ENCODE peak calls at places on chromosomes 13 and 19, in four cellular contexts. U, J, D and M are unnamed samples. For H3K36me3, the result is how much of the 10 kb centered on the place peaks cover.

GRCh38 chr19:29837448-29837961 is 25.7 kb downstream of the CCNE1 start:
- DNase-seq in J (no peak), D (no peak), U (no peak), M (no peak)

GRCh38 chr13:24063281-24063851 is 97.2 kb upstream of the SPATA13 start:
- DNase-seq in D (peak), U (no peak), J (peak), M (no peak)

GRCh38 chr19:19236173-19236572 is 24.4 kb downstream of the NCAN start:
- DNase-seq in J (no peak), D (no peak), U (no peak), M (no peak)

GRCh38 chr13:58080806-58081205 is 449.3 kb downstream of the PCDH17 start:
- DNase-seq in J (no peak), U (no peak), D (no peak), M (no peak)

GRCh38 chr19:46913198-46913851 is 52.5 kb downstream of the ARHGAP35 start:
- DNase-seq in U (no peak), D (no peak), J (no peak), M (no peak)

GRCh38 chr19:3239367-3239766 is 14.9 kb downstream of the CELF5 start:
- DNase-seq in U (no peak), D (no peak), J (no peak), M (no peak)

GRCh38 chr13:106103779-106104178 is 431.7 kb downstream of the EFNB2 start:
- DNase-seq in D (no peak), U (no peak), J (no peak), M (no peak)

GRCh38 chr13:38590796-38591507 is 95.9 kb upstream of the FREM2 start:
- DNase-seq in J (no peak), D (no peak), U (no peak), M (no peak)

GRCh38 chr19:36006955-36007354 is 1.7 kb downstream of the SYNE4 start:
- DNase-seq in U (no peak), J (no peak), D (no peak), M (no peak)

GRCh38 chr13:24286624-24287023 is 22.8 kb upstream of the C1QTNF9 start:
- DNase-seq in J (no peak), U (no peak), D (no peak), M (no peak)

GRCh38 chr13:50594276-50594970 is 249.1 kb downstream of the DLEU7 start:
- DNase-seq in U (no peak), D (no peak), J (no peak), M (no peak)

GRCh38 chr19:17389957-17390664 is 3.9 kb downstream of the CCDC194 start:
- DNase-seq in J (no peak), D (no peak), U (no peak), M (no peak)

GRCh38 chr13:50441141-50441540 is 402.4 kb downstream of the DLEU7 start:
- DNase-seq in U (no peak), J (no peak), D (no peak), M (no peak)

GRCh38 chr19:38015216-38015615 is 108.2 kb downstream of the SIPA1L3 start:
- DNase-seq in J (no peak), D (no peak), U (no peak), M (no peak)

GRCh38 chr13:39350461-39350881 is 252.5 kb downstream of the LHFPL6 start:
- DNase-seq in U (no peak), D (peak), J (no peak), M (no peak)

GRCh38 chr13:114070098-114070799 is 62.2 kb downstream of the RASA3 start:
- DNase-seq in J (peak), D (peak), U (peak), M (peak)

GRCh38 chr19:31613683-31614219 is 264.5 kb upstream of the TSHZ3 start:
- DNase-seq in J (no peak), U (peak), D (no peak), M (no peak)

GRCh38 chr19:32201661-32202060 is 143.7 kb upstream of the ZNF507 start:
- DNase-seq in J (no peak), U (no peak), D (no peak), M (no peak)

GRCh38 chr13:30847697-30848307 is 58.3 kb upstream of the MEDAG start:
- DNase-seq in D (no peak), J (peak), U (peak), M (no peak)

GRCh38 chr13:46295531-46296464 is 84.1 kb downstream of the LRRC63 start:
- DNase-seq in D (peak), U (peak), J (no peak), M (peak)

GRCh38 chr19:47714339-47714738 is 1.1 kb downstream of the EHD2 start:
- DNase-seq in J (no peak), D (no peak), U (no peak), M (no peak)

GRCh38 chr13:76799696-76800095 is 86.5 kb downstream of the KCTD12 start:
- DNase-seq in J (no peak), D (no peak), U (no peak), M (no peak)

GRCh38 chr19:1815605-1816529 is 3.8 kb upstream of the ATP8B3 start:
- DNase-seq in U (no peak), D (no peak), J (no peak), M (no peak)

GRCh38 chr19:35119091-35119490 is 3.5 kb downstream of the FXYD3 start:
- DNase-seq in U (no peak), J (no peak), D (no peak), M (no peak)

GRCh38 chr19:35563207-35563829 is at the start of gene ATP4A:
- DNase-seq in J (no peak), D (no peak), U (no peak), M (no peak)

GRCh38 chr19:58551123-58551497 is 3.8 kb downstream of the CHMP2A start:
- DNase-seq in D (no peak), J (no peak), U (no peak), M (no peak)

GRCh38 chr19:58551577-58552471 is 3.1 kb downstream of the CHMP2A start:
- DNase-seq in J (no peak), D (no peak), U (no peak), M (no peak)

GRCh38 chr19:58549664-58550361 is 5.1 kb downstream of the CHMP2A start:
- DNase-seq in J (no peak), U (no peak), D (no peak), M (no peak)

GRCh38 chr19:58548859-58549663 is 5.2 kb downstream of the TRIM28 start:
- DNase-seq in U (no peak), D (no peak), J (no peak), M (no peak)

DNA sequence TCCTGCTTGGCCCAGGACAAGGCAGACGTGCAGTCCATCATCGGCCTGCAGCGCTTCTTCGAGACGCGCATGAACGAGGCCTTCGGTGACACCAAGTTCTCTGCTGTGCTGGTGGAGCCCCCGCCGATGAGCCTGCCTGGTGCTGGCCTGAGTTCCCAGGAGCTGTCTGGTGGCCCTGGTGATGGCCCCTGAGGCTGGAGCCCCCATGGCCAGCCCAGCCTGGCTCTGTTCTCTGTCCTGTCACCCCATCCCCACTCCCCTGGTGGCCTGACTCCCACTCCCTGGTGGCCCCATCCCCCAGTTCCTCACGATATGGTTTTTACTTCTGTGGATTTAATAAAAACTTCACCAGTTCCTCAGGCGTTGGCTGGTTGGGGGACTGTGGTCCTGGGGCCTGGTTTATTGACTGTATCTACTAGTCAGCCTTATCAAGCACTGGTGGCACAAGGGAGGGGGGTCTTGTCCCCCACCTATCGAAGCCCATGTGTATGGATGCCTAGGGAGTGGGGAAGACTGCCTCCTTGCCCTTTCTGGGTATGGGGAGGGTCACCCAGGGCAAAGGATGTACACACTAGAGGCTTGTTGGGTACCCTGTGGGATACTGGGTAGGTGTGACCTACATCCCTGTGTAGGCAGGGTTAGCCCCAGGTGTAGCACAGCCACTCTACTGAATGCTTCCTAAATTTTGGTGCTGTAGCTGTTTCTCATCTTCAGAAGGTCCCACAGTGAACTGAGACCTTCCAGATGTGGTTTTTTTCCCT is 4.4 kb downstream of the CHMP2A start:
- DNase-seq in D (no peak), U (no peak), J (no peak), M (no peak)
- TF ChIP-seq POLR2A in D (no peak), U (no peak), J (no peak), M (no peak)

GRCh38 chr19:10228393-10228792 is 2.7 kb downstream of the S1PR2 start:
- DNase-seq in D (no peak), U (no peak), J (no peak), M (no peak)
- H3K36me3 ChIP-seq in D (under half), U (under half), J (under half), M (under half)

GRCh38 chr19:44738603-44739585 is 9.6 kb upstream of the BCL3 start:
- DNase-seq in U (peak), J (no peak), D (no peak), M (no peak)

GRCh38 chr19:44740351-44740824 is 8.1 kb upstream of the BCL3 start:
- DNase-seq in J (no peak), U (no peak), D (no peak), M (no peak)

GRCh38 chr19:44738161-44738535 is 10.4 kb upstream of the BCL3 start:
- DNase-seq in U (no peak), J (no peak), D (no peak), M (no peak)

GRCh38 chr19:44735011-44735410 is 13.5 kb upstream of the BCL3 start:
- DNase-seq in J (no peak), D (no peak), U (no peak), M (no peak)

GRCh38 chr19:44737238-44738160 is 11.0 kb upstream of the BCL3 start:
- DNase-seq in D (no peak), J (no peak), U (no peak), M (no peak)
- TF ChIP-seq POLR2A in D (no peak), J (no peak), U (no peak), M (no peak)

DNA sequence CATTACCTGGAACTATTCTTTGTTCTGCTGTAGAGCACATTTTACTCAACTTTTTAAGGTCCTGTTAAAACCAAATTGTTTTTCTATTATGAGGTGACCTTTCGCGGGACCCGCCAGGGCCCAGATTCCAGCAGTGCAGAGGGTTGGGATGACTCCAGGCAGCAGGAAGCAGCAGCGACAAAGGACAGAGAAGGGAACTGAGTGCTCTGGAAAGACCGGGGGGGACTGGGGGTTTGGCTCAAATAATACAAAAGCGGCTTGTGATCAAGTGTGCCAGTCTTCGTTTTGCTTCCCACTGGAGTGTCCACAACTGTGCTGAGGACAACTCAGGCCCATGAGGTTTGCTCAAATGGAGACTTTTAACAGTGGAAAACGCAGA is 26.9 kb downstream of the ANKRD10 start:
- DNase-seq in J (no peak), U (no peak), D (no peak), M (no peak)
- H3K36me3 ChIP-seq in J (under half), U (under half), D (under half), M (under half)

DNA sequence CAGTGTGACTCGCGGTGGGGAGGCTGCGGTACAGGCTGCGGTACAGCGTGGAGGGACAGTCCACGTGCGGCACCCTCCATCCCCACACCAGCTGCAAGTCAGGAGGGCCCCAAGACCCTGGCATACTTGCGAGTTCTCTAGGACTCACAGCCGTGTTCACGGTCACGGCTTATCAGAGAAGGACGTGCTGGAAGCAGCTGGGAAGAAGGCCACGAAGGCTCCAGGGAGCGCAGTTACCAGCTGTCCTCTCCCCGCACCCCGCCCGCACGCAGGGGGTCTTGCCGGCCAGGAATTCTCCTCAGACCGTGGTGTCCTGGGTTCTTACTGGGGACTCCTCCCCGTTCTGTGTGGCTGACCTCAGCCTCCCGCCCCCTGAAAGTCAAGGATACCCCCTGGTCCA is 6.2 kb downstream of the ZNF444 start:
- DNase-seq in J (no peak), U (no peak), D (no peak), M (no peak)
- TF ChIP-seq POLR2A in J (no peak), U (no peak), D (no peak), M (no peak)

DNA sequence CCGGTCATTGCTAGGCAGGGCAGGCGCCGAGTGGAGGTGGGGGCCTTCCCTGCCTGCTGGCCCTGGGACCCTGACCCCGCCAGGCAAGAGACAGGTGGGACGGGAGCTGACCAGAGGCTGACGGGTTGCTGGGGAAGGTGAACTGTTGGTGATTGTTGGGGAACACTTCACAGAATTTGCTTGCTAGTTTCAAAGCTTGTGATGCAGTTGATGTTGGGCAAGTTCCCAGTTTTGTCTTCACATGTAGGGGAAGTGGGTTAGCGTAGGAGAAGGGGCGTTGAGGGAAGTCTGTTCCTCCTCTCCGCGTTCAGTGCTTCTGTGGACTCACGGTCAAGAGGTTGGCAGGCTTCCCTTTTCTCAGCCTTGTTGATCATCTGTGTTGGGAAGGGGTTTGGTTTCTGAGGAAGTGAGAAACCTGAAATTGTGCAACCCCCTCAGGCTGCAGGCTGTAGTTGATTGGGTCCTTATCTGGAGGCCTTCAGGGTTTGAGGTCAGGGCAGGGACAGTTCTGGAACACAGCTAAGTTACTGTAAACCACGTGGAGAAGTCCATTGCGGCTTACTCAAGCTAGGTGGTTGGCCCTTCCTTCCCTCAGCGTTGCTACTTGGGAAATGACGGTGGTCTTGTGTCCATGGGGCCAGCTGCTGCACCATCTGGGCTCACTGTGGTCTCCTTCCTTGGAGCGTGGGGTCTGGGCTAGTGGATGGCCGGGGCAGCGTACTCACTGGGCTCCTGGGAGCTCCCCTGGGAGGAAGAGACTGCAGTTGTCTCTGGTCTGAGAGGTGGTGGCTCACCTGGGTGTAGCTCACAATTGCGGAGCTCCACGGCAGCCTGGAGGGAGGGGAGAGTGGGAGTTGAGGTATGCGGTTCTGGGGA is 7.5 kb downstream of the RPS9 start:
- DNase-seq in J (peak), U (peak), D (peak), M (no peak)
- H3K36me3 ChIP-seq in J (under half), U (under half), D (under half), M (under half)

DNA sequence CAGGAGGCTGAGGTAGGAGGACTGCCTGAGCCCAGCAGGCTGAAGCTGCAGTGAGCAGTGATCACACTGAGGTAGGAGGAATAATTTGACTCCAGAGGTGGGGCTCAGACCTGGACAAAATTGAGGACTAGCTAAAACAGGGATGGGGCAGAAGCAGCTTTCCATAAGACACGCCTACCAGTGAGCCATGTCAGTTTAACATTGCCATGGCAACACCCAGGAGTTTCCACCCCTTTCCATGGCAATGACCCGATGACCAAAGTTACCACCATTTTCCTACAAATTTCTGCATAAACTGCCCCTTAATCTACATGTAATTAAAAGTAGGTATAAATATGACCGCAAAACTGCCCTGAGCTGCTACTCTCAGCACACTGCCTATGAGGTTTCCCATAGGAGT is 14.5 kb upstream of the ZNF426 start:
- DNase-seq in U (no peak), D (no peak), J (no peak), M (no peak)
- TF ChIP-seq POLR2A in U (no peak), D (no peak), J (no peak), M (no peak)

GRCh38 chr19:50020481-50020880 is 4.7 kb downstream of the VRK3 start:
- DNase-seq in U (no peak), D (no peak), J (no peak), M (no peak)

GRCh38 chr19:50016225-50016807 is 8.9 kb downstream of the VRK3 start:
- DNase-seq in U (no peak), D (no peak), J (no peak), M (no peak)
- H3K36me3 ChIP-seq in U (under half), D (under half), J (under half), M (under half)

GRCh38 chr19:49127674-49128544 is 8.6 kb downstream of the PPFIA3 start:
- DNase-seq in D (peak), U (peak), J (peak), M (peak)
- TF ChIP-seq POLR2A in D (no peak), U (no peak), J (no peak), M (no peak)